ENCODE peak calls at places on chromosome 7, in five cellular contexts. L is activated T-helper 9 cell treated with anti-CD3 and anti-CD28 coated beads, Interleukin-2, amount 50 U/mL, for 16 hours; R is OCI-LY7; I is germinal center; H is endodermal cell. P is an unnamed sample.

GRCh38 chr7:155786491-155786890 is 25.8 kb downstream of the SHH start:
- DNase-seq in L (no peak), I (no peak), H (no peak), R (no peak), P (no peak)

GRCh38 chr7:117946201-117946633 is 73.0 kb upstream of the CTTNBP2 start:
- DNase-seq in R (no peak), H (peak; percentile 66), I (no peak), L (no peak), P (no peak)

GRCh38 chr7:65983965-65984654 is 2.1 kb upstream of the GUSB start:
- DNase-seq in L (no peak), R (no peak), I (no peak), H (no peak), P (peak; percentile 44)

GRCh38 chr7:116871061-116871700 is 8.8 kb downstream of the CAPZA2 start:
- DNase-seq in R (no peak), H (no peak), L (no peak), I (no peak), P (no peak)

GRCh38 chr7:91306266-91306665 is 42.0 kb downstream of the FZD1 start:
- DNase-seq in I (no peak), R (no peak), L (no peak), H (no peak), P (no peak)

GRCh38 chr7:2670720-2671391 is 17.1 kb upstream of the AMZ1 start:
- DNase-seq in R (peak; percentile 78), I (peak; percentile 75), H (peak; percentile 95), L (peak; percentile 44), P (peak; percentile 77)

GRCh38 chr7:138388673-138389491 is 71.2 kb upstream of the TRIM24 start:
- DNase-seq in L (no peak), H (no peak), R (no peak), I (no peak), P (no peak)

GRCh38 chr7:149027560-149028345 is 552 bp downstream of the PDIA4 start:
- DNase-seq in L (no peak), H (no peak), R (peak; percentile 18), I (no peak), P (peak; percentile 23)

GRCh38 chr7:138871691-138872090 is 73.7 kb upstream of the ATP6V0A4 start:
- DNase-seq in L (no peak), R (no peak), H (no peak), I (no peak), P (no peak)

GRCh38 chr7:38656976-38657375 is 25.8 kb upstream of the AMPH start:
- DNase-seq in R (no peak), L (no peak), H (no peak), I (no peak), P (peak; percentile 66)

GRCh38 chr7:124152859-124153692 is 120.2 kb upstream of the TMEM229A start:
- DNase-seq in R (peak; percentile 9), I (no peak), H (peak; percentile 74), L (no peak), P (peak; percentile 26)

GRCh38 chr7:142438923-142439515 is 181.2 kb upstream of the PRSS58 start:
- DNase-seq in H (no peak), L (no peak), R (no peak), I (no peak), P (no peak)

GRCh38 chr7:113331155-113331898 is 213.0 kb upstream of the SMIM30 start:
- DNase-seq in R (no peak), L (no peak), I (no peak), H (peak; percentile 85), P (peak; percentile 39)

GRCh38 chr7:81299711-81300110 is 380.9 kb upstream of the SEMA3C start:
- DNase-seq in H (no peak), L (no peak), I (no peak), R (no peak), P (no peak)

GRCh38 chr7:73773700-73774517 is 3.8 kb upstream of the CLDN3 start:
- DNase-seq in I (no peak), R (no peak), L (no peak), H (no peak), P (peak; percentile 81)

GRCh38 chr7:3722396-3722846 is 421.4 kb downstream of the SDK1 start:
- DNase-seq in I (peak; percentile 45), L (no peak), R (peak; percentile 35), H (peak; percentile 93), P (peak; percentile 39)

GRCh38 chr7:128904381-128905197 is 5.9 kb downstream of the KCP start:
- DNase-seq in R (peak; percentile 85), I (peak; percentile 85), H (peak; percentile 60), L (no peak), P (peak; percentile 81)

GRCh38 chr7:150342119-150342405 is 633 bp upstream of the RARRES2 start:
- DNase-seq in H (no peak), L (no peak), R (no peak), I (no peak), P (no peak)

GRCh38 chr7:157722137-157723060 is 385.6 kb downstream of the DNAJB6 start:
- DNase-seq in I (no peak), R (no peak), L (no peak), H (no peak), P (no peak)

GRCh38 chr7:85512802-85513201 is 325.9 kb upstream of the SEMA3D start:
- DNase-seq in L (no peak), H (no peak), R (no peak), I (no peak), P (no peak)

GRCh38 chr7:107922891-107923290 is 31.9 kb downstream of the DLD start:
- DNase-seq in L (no peak), R (no peak), H (no peak), I (no peak), P (no peak)

GRCh38 chr7:130956417-130957139 is 222.6 kb upstream of the KLF14 start:
- DNase-seq in I (no peak), H (no peak), R (peak; percentile 19), L (no peak), P (no peak)

GRCh38 chr7:39158367-39158766 is 180.7 kb downstream of the POU6F2 start:
- DNase-seq in R (no peak), I (no peak), L (no peak), H (no peak), P (no peak)

GRCh38 chr7:102066476-102066875 is 220.2 kb upstream of the SH2B2 start:
- DNase-seq in H (no peak), I (no peak), R (no peak), L (no peak), P (no peak)

GRCh38 chr7:94434031-94434430 is 39.3 kb downstream of the COL1A2 start:
- DNase-seq in H (no peak), I (no peak), R (no peak), L (no peak), P (no peak)